ENCODE peak calls at places on chromosomes 12 and 14, in six cellular contexts. One of them, this sample, is unnamed.

GRCh38 chr12:86914716-86915115 is 658.5 kb upstream of the MGAT4C start:
- DNase-seq in A549: peak
- DNase-seq in testis: peak
- DNase-seq in GM23338: peak
- DNase-seq in lung: no peak
- DNase-seq in astrocyte of the cerebellum: peak
- DNase-seq in this sample: no peak

GRCh38 chr12:88248606-88249005 is 106.5 kb downstream of the TMTC3 start:
- DNase-seq in A549: no peak
- DNase-seq in testis: no peak
- DNase-seq in GM23338: no peak
- DNase-seq in lung: no peak
- DNase-seq in astrocyte of the cerebellum: no peak
- DNase-seq in this sample: no peak

GRCh38 chr12:51729331-51729730 is 119.2 kb downstream of the FIGNL2 start:
- DNase-seq in A549: no peak
- DNase-seq in testis: no peak
- DNase-seq in GM23338: no peak
- DNase-seq in lung: no peak
- DNase-seq in astrocyte of the cerebellum: no peak
- DNase-seq in this sample: no peak

GRCh38 chr14:50064993-50065392 is 51.4 kb downstream of the VCPKMT start:
- DNase-seq in A549: no peak
- DNase-seq in testis: peak
- DNase-seq in GM23338: no peak
- DNase-seq in lung: peak
- DNase-seq in astrocyte of the cerebellum: no peak
- DNase-seq in this sample: peak

GRCh38 chr12:55642275-55643068 is 5.8 kb downstream of the OR10P1 start:
- DNase-seq in A549: no peak
- DNase-seq in testis: no peak
- DNase-seq in GM23338: no peak
- DNase-seq in lung: no peak
- DNase-seq in astrocyte of the cerebellum: no peak
- DNase-seq in this sample: peak

GRCh38 chr14:104131968-104132732 is 6.2 kb upstream of the KIF26A start:
- DNase-seq in A549: no peak
- DNase-seq in testis: no peak
- DNase-seq in GM23338: no peak
- DNase-seq in lung: no peak
- DNase-seq in astrocyte of the cerebellum: no peak
- DNase-seq in this sample: no peak

GRCh38 chr12:98456583-98457573 is 58.5 kb upstream of the TMPO start:
- DNase-seq in A549: no peak
- DNase-seq in testis: peak
- DNase-seq in GM23338: peak
- DNase-seq in lung: no peak
- DNase-seq in astrocyte of the cerebellum: no peak
- DNase-seq in this sample: peak

GRCh38 chr12:112419269-112420133 is 754 bp downstream of the PTPN11 start:
- DNase-seq in A549: peak
- DNase-seq in testis: peak
- DNase-seq in GM23338: peak
- DNase-seq in lung: peak
- DNase-seq in astrocyte of the cerebellum: peak
- DNase-seq in this sample: no peak

GRCh38 chr12:1054103-1054838 is 63.2 kb downstream of the ERC1 start:
- DNase-seq in A549: no peak
- DNase-seq in testis: peak
- DNase-seq in GM23338: peak
- DNase-seq in lung: no peak
- DNase-seq in astrocyte of the cerebellum: no peak
- DNase-seq in this sample: no peak

GRCh38 chr14:105204206-105204930 is 23.3 kb upstream of the NUDT14 start:
- DNase-seq in A549: no peak
- DNase-seq in testis: peak
- DNase-seq in GM23338: no peak
- DNase-seq in lung: peak
- DNase-seq in astrocyte of the cerebellum: no peak
- DNase-seq in this sample: no peak

GRCh38 chr14:54550514-54550913 is 16.4 kb upstream of the SAMD4A start:
- DNase-seq in A549: no peak
- DNase-seq in testis: no peak
- DNase-seq in GM23338: no peak
- DNase-seq in lung: no peak
- DNase-seq in astrocyte of the cerebellum: no peak
- DNase-seq in this sample: no peak

GRCh38 chr12:75750950-75751349 is 239.5 kb upstream of the KRR1 start:
- DNase-seq in A549: peak
- DNase-seq in testis: no peak
- DNase-seq in GM23338: no peak
- DNase-seq in lung: no peak
- DNase-seq in astrocyte of the cerebellum: peak
- DNase-seq in this sample: no peak

GRCh38 chr12:55842681-55843429 is at the start of gene MMP19:
- DNase-seq in A549: no peak
- DNase-seq in testis: no peak
- DNase-seq in GM23338: peak
- DNase-seq in lung: no peak
- DNase-seq in astrocyte of the cerebellum: peak
- DNase-seq in this sample: no peak

GRCh38 chr12:100159391-100160104 is 16.9 kb upstream of the BLTP3B start:
- DNase-seq in A549: no peak
- DNase-seq in testis: no peak
- DNase-seq in GM23338: no peak
- DNase-seq in lung: no peak
- DNase-seq in astrocyte of the cerebellum: no peak
- DNase-seq in this sample: no peak

GRCh38 chr12:98725481-98726247 is 80.6 kb downstream of the APAF1 start:
- DNase-seq in A549: no peak
- DNase-seq in testis: peak
- DNase-seq in GM23338: peak
- DNase-seq in lung: no peak
- DNase-seq in astrocyte of the cerebellum: peak
- DNase-seq in this sample: peak

GRCh38 chr12:96906498-96906848 is 584 bp upstream of the NEDD1 start:
- DNase-seq in A549: peak
- DNase-seq in testis: no peak
- DNase-seq in GM23338: peak
- DNase-seq in lung: no peak
- DNase-seq in astrocyte of the cerebellum: no peak
- DNase-seq in this sample: no peak

GRCh38 chr14:54132485-54132884 is 175.9 kb upstream of the BMP4 start:
- DNase-seq in A549: no peak
- DNase-seq in testis: no peak
- DNase-seq in GM23338: no peak
- DNase-seq in lung: no peak
- DNase-seq in astrocyte of the cerebellum: no peak
- DNase-seq in this sample: no peak

GRCh38 chr12:117361905-117362304 is 479 bp upstream of the NOS1 start:
- DNase-seq in A549: no peak
- DNase-seq in testis: no peak
- DNase-seq in GM23338: peak
- DNase-seq in lung: no peak
- DNase-seq in astrocyte of the cerebellum: no peak
- DNase-seq in this sample: no peak

GRCh38 chr14:104107611-104108569 is 22.4 kb downstream of the ASPG start:
- DNase-seq in A549: no peak
- DNase-seq in testis: no peak
- DNase-seq in GM23338: no peak
- DNase-seq in lung: no peak
- DNase-seq in astrocyte of the cerebellum: no peak
- DNase-seq in this sample: no peak

DNA sequence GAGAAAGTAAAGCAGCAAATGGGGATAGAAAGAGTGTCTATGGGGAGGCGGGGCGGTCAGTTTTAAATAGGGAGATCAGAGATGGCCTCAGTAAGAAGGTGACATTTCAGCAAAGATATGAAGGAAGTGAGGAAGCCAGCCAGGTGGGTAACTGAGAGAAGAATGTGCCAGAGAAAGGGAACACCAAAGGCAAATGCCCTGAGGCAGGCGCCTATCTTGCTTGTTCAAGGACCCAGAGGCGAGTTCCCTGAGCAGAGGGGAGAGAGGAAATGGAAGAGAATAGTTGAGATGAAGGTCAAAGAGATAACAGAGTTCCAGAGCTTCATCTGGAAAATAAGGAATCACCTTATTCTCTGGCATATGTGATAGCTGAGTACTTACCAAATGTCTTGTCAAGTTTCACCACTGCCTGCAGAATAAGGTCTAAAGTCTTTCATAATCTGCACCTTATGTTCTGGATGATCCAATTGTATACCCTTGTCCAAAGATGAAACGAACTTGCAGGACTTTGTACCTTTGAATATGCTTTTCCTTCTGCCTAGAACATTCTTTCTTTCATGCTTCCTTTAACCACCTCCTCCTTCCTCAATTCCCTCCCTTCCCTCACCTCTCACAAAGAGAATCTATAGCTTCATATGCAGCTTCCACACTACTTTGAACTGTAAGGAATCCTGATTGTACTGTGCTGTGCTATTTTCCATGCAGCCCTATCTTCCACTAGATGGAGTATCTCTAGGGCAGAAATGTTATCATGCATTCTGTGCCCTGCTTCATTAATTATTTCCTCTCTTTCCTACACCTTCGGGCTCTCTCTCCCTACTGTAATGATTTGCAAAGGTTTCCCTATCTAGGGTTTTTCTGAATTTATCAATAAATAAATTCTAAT is 38.5 kb downstream of the GNPTAB start:
- DNase-seq in A549: no peak
- DNase-seq in testis: no peak
- DNase-seq in GM23338: peak
- DNase-seq in lung: no peak
- DNase-seq in astrocyte of the cerebellum: no peak
- DNase-seq in this sample: no peak
- TF ChIP-seq CTCF in A549: peak
- TF ChIP-seq CTCF in testis: no peak
- TF ChIP-seq CTCF in GM23338: peak
- TF ChIP-seq CTCF in lung: no peak
- TF ChIP-seq CTCF in astrocyte of the cerebellum: peak
- TF ChIP-seq CTCF in this sample: peak

GRCh38 chr14:96666088-96666487 is 131.1 kb upstream of the VRK1 start:
- DNase-seq in A549: no peak
- DNase-seq in testis: no peak
- DNase-seq in GM23338: no peak
- DNase-seq in lung: no peak
- DNase-seq in astrocyte of the cerebellum: no peak
- DNase-seq in this sample: no peak
- TF ChIP-seq CTCF in A549: no peak
- TF ChIP-seq CTCF in testis: no peak
- TF ChIP-seq CTCF in GM23338: peak
- TF ChIP-seq CTCF in lung: no peak
- TF ChIP-seq CTCF in astrocyte of the cerebellum: no peak
- TF ChIP-seq CTCF in this sample: no peak

GRCh38 chr12:125069616-125070015 is 4.4 kb downstream of the AACS start:
- DNase-seq in A549: no peak
- DNase-seq in testis: no peak
- DNase-seq in GM23338: no peak
- DNase-seq in lung: no peak
- DNase-seq in astrocyte of the cerebellum: no peak
- DNase-seq in this sample: no peak

GRCh38 chr12:125071456-125071855 is 6.2 kb downstream of the AACS start:
- DNase-seq in A549: no peak
- DNase-seq in testis: no peak
- DNase-seq in GM23338: no peak
- DNase-seq in lung: no peak
- DNase-seq in astrocyte of the cerebellum: no peak
- DNase-seq in this sample: no peak

GRCh38 chr12:125070661-125071390 is 5.6 kb downstream of the AACS start:
- DNase-seq in A549: no peak
- DNase-seq in testis: no peak
- DNase-seq in GM23338: no peak
- DNase-seq in lung: no peak
- DNase-seq in astrocyte of the cerebellum: no peak
- DNase-seq in this sample: no peak

GRCh38 chr12:125068391-125068790 is 3.2 kb downstream of the AACS start:
- DNase-seq in A549: no peak
- DNase-seq in testis: no peak
- DNase-seq in GM23338: no peak
- DNase-seq in lung: no peak
- DNase-seq in astrocyte of the cerebellum: no peak
- DNase-seq in this sample: no peak

DNA sequence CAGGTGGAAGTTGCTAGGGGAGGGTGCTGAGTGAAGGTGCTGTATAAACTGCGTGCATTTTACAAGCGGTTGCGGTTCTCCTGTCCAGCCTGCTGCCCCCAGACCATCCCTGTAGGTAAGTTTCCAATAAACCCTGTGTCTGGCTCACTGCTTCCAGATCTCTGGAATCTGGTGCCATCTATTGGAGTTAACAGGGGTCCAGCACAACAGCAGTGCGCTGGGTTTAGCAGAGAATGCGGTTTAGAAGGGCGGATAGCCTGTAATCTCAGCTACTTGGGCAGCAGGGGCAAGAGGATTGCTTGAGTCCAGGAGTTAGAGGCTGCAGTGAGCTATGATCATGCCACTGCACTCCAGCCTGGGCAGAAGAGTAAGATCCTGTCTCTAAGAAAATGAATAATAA is 4.9 kb downstream of the AACS start:
- DNase-seq in A549: no peak
- DNase-seq in testis: no peak
- DNase-seq in GM23338: peak
- DNase-seq in lung: no peak
- DNase-seq in astrocyte of the cerebellum: no peak
- DNase-seq in this sample: no peak
- TF ChIP-seq CTCF in A549: no peak
- TF ChIP-seq CTCF in testis: no peak
- TF ChIP-seq CTCF in GM23338: peak
- TF ChIP-seq CTCF in lung: no peak
- TF ChIP-seq CTCF in astrocyte of the cerebellum: no peak
- TF ChIP-seq CTCF in this sample: no peak

DNA sequence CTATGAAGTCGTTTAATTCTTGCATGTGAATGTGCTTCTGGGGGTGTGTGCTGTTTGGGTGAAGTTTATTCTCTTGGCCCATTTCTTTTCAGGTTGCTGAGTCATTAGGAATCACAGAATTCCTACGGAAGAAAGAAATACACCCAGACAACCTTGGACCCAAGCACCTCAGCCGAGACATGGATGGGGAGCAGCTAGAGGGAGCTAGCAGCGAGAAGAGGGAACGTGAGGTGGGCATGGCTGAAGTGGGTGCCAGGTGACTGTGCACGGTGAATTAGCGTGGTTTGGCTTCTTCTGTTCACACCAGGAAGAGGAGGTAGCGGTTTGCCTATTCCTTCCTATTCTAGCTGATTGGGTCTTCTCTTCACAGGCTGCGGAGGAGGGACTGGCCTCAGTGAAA is 19.2 kb downstream of the ZNF839 start:
- DNase-seq in A549: no peak
- DNase-seq in testis: no peak
- DNase-seq in GM23338: peak
- DNase-seq in lung: no peak
- DNase-seq in astrocyte of the cerebellum: no peak
- DNase-seq in this sample: no peak
- TF ChIP-seq CTCF in A549: no peak
- TF ChIP-seq CTCF in testis: no peak
- TF ChIP-seq CTCF in GM23338: no peak
- TF ChIP-seq CTCF in lung: no peak
- TF ChIP-seq CTCF in astrocyte of the cerebellum: no peak
- TF ChIP-seq CTCF in this sample: no peak

GRCh38 chr14:35861204-35861868 is 35.2 kb downstream of the BRMS1L start:
- DNase-seq in A549: no peak
- DNase-seq in testis: no peak
- DNase-seq in GM23338: no peak
- DNase-seq in lung: no peak
- DNase-seq in astrocyte of the cerebellum: no peak
- DNase-seq in this sample: no peak
- TF ChIP-seq CTCF in A549: no peak
- TF ChIP-seq CTCF in testis: no peak
- TF ChIP-seq CTCF in GM23338: no peak
- TF ChIP-seq CTCF in lung: no peak
- TF ChIP-seq CTCF in astrocyte of the cerebellum: no peak
- TF ChIP-seq CTCF in this sample: no peak